ENCODE peak calls at places on chromosomes 1 and 21, in four cellular contexts. P, W, B and A are unnamed samples.
A peak's percentile ranks its signal among the peaks of the same experiment; 100 is the strongest.

GRCh38 chr1:9100471-9101043 is 28.3 kb downstream of the GPR157 start:
- DNase-seq in P (no peak), W (no peak), B (no peak), A (no peak)

GRCh38 chr1:216903389-216903754 is 180.1 kb upstream of the ESRRG start:
- DNase-seq in P (no peak), W (no peak), B (no peak), A (no peak)

GRCh38 chr1:232943679-232944252 is 6.6 kb upstream of the NTPCR start:
- DNase-seq in P (no peak), W (no peak), B (no peak), A (no peak)

GRCh38 chr1:42676534-42677087 is 5.6 kb upstream of the YBX1 start:
- DNase-seq in P (no peak), W (no peak), B (no peak), A (peak; percentile 26)

GRCh38 chr1:117365350-117366280 is 1.6 kb upstream of the MAN1A2 start:
- DNase-seq in P (no peak), W (no peak), B (peak; percentile 70), A (no peak)

GRCh38 chr1:100523038-100523649 is 14.8 kb upstream of the GPR88 start:
- DNase-seq in P (no peak), W (no peak), B (no peak), A (no peak)

GRCh38 chr1:215603319-215603718 is 36.2 kb downstream of the KCTD3 start:
- DNase-seq in P (no peak), W (no peak), B (no peak), A (no peak)

GRCh38 chr1:84855168-84855567 is 37.8 kb downstream of the LPAR3 start:
- DNase-seq in P (no peak), W (no peak), B (no peak), A (no peak)

GRCh38 chr1:89608627-89609338 is 24.1 kb upstream of the LRRC8C start:
- DNase-seq in P (no peak), W (peak; percentile 49), B (no peak), A (no peak)

GRCh38 chr1:230303069-230303468 is 123.1 kb downstream of the PGBD5 start:
- DNase-seq in P (no peak), W (peak; percentile 7), B (no peak), A (no peak)

GRCh38 chr1:53455592-53455991 is 3.6 kb upstream of the DMRTB1 start:
- DNase-seq in P (no peak), W (no peak), B (no peak), A (no peak)

GRCh38 chr21:45142469-45142868 is 68.1 kb downstream of the ADARB1 start:
- DNase-seq in P (no peak), W (no peak), B (peak; percentile 64), A (no peak)

GRCh38 chr1:207745839-207746767 is 5.8 kb upstream of the CD46 start:
- DNase-seq in P (no peak), W (no peak), B (no peak), A (no peak)

GRCh38 chr1:81114191-81114590 is 686.5 kb upstream of the ADGRL2 start:
- DNase-seq in P (no peak), W (no peak), B (peak; percentile 30), A (no peak)

GRCh38 chr1:16375521-16376359 is 8.7 kb downstream of the SZRD1 start:
- DNase-seq in P (no peak), W (no peak), B (no peak), A (no peak)

GRCh38 chr1:117842408-117843170 is 86.8 kb downstream of the GDAP2 start:
- DNase-seq in P (no peak), W (peak; percentile 55), B (no peak), A (no peak)

GRCh38 chr1:172549621-172550280 is 16.8 kb downstream of the SUCO start:
- DNase-seq in P (no peak), W (no peak), B (no peak), A (no peak)

GRCh38 chr21:36040389-36040788 is 19.9 kb downstream of the SETD4 start:
- DNase-seq in P (no peak), W (no peak), B (no peak), A (no peak)

GRCh38 chr1:24391882-24392603 is 21.5 kb downstream of the STPG1 start:
- DNase-seq in P (peak; percentile 59), W (no peak), B (peak; percentile 67), A (peak; percentile 48)

GRCh38 chr1:197393772-197394171 is 125.7 kb downstream of the CRB1 start:
- DNase-seq in P (no peak), W (no peak), B (no peak), A (no peak)

GRCh38 chr1:56915960-56916359 is 49.9 kb downstream of the C8B start:
- DNase-seq in P (no peak), W (peak; percentile 85), B (no peak), A (no peak)

GRCh38 chr21:29155933-29156260 is 25.5 kb downstream of the MAP3K7CL start:
- DNase-seq in P (no peak), W (no peak), B (no peak), A (no peak)

GRCh38 chr1:159214149-159214760 is 9.6 kb downstream of the ACKR1 start:
- DNase-seq in P (no peak), W (no peak), B (no peak), A (peak; percentile 22)

GRCh38 chr21:15976807-15977206 is 247.0 kb downstream of the USP25 start:
- DNase-seq in P (no peak), W (no peak), B (no peak), A (no peak)
- TF ChIP-seq CTCF in P (no peak), W (no peak), B (no peak), A (no peak)

GRCh38 chr21:15034126-15034848 is 30.5 kb downstream of the NRIP1 start:
- DNase-seq in P (no peak), W (no peak), B (no peak), A (no peak)
- H3K4me3 ChIP-seq in P (no peak overlapping the region), W (no peak overlapping the region), B (no peak overlapping the region), A (no peak overlapping the region)

GRCh38 chr1:175981128-175981527 is 226.0 kb downstream of the COP1 start:
- DNase-seq in P (no peak), W (no peak), B (no peak), A (no peak)

GRCh38 chr1:175976865-175977642 is 230.0 kb downstream of the COP1 start:
- DNase-seq in P (no peak), W (no peak), B (no peak), A (no peak)

GRCh38 chr1:175978926-175979325 is 228.2 kb downstream of the COP1 start:
- DNase-seq in P (no peak), W (no peak), B (no peak), A (no peak)

GRCh38 chr1:175984057-175984812 is 222.9 kb downstream of the COP1 start:
- DNase-seq in P (no peak), W (no peak), B (no peak), A (no peak)

DNA sequence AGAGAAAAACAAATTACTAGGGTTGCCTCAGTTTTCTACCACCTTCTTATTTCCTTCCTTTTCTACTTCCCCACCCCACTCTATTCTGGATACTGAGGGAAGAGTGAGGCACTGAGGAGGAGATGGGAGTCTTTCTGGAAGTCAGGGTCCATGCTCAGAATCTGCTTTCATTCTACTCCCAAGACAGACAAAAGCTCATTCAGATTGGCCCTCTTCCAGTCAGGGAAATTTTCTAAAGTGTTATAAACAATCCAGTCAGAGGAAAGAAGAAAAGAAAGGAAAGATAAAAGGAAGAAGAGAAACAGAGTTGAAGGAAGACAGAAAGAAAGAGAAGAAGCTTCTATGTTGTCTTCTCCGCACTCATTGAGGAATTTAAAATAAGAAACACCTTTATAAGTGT is 228.6 kb downstream of the COP1 start:
- DNase-seq in P (no peak), W (no peak), B (no peak), A (no peak)
- H3K36me3 ChIP-seq in P (no peaks in the 10 kb centered on the region), W (peaks cover 11% of the 10 kb centered on the region), B (no peaks in the 10 kb centered on the region), A (no peaks in the 10 kb centered on the region)

GRCh38 chr1:15001317-15001900 is 152.1 kb upstream of the TMEM51 start:
- DNase-seq in P (no peak), W (no peak), B (no peak), A (no peak)

GRCh38 chr1:14999441-14999840 is 154.1 kb upstream of the TMEM51 start:
- DNase-seq in P (no peak), W (no peak), B (peak; percentile 71), A (no peak)

GRCh38 chr1:15000671-15001070 is 152.9 kb upstream of the TMEM51 start:
- DNase-seq in P (no peak), W (no peak), B (no peak), A (no peak)

GRCh38 chr1:14997646-14998276 is 155.8 kb upstream of the TMEM51 start:
- DNase-seq in P (no peak), W (no peak), B (no peak), A (no peak)

DNA sequence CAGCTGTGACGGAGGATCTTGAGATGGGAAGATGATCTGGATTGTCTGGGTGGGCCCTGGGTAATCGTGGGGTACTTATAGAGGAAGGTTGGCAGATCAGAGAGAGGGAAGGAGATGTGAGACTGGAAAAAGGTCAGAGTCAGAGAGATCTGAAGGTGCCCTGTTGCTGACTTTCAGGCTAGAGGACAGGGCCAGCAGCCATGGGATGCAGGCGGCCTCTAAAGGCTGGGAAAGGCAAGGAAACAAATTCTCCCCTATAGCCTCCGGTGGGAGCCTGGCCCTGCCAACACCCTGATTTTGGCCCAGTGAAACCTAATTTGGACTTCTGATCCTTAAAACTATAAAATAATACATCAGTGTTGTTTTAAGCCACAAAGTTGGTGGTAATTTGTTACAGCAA is 153.5 kb upstream of the TMEM51 start:
- DNase-seq in P (no peak), W (no peak), B (no peak), A (no peak)
- TF ChIP-seq CTCF in P (no peak), W (no peak), B (no peak), A (no peak)